ENCODE peak calls at places on chromosome 9, in nine cellular contexts. One of them, this sample, is unnamed.

GRCh38 chr9:82020341-82020740 is 31.8 kb downstream of the SPATA31D1 start:
- DNase-seq in thyroid gland: no peak
- DNase-seq in esophagus muscularis mucosa: no peak
- DNase-seq in body of pancreas: no peak
- DNase-seq in right lobe of liver: no peak
- DNase-seq in upper lobe of right lung: no peak
- DNase-seq in A549: no peak
- DNase-seq in activated B cell treated with CpG ODN at 0.5 μM for 24 hours: no peak
- DNase-seq in left ventricle myocardium inferior: no peak
- DNase-seq in this sample: no peak

GRCh38 chr9:32427111-32427873 is 42.8 kb downstream of the ACO1 start:
- DNase-seq in A549: no peak
- DNase-seq in body of pancreas: peak; percentile 79
- DNase-seq in left ventricle myocardium inferior: no peak
- DNase-seq in thyroid gland: no peak
- DNase-seq in upper lobe of right lung: no peak
- DNase-seq in esophagus muscularis mucosa: no peak
- DNase-seq in activated B cell treated with CpG ODN at 0.5 μM for 24 hours: no peak
- DNase-seq in right lobe of liver: peak; percentile 37
- DNase-seq in this sample: no peak

GRCh38 chr9:71678999-71679398 is 89.3 kb downstream of the CEMIP2 start:
- DNase-seq in A549: no peak
- DNase-seq in esophagus muscularis mucosa: no peak
- DNase-seq in body of pancreas: no peak
- DNase-seq in upper lobe of right lung: no peak
- DNase-seq in left ventricle myocardium inferior: no peak
- DNase-seq in right lobe of liver: no peak
- DNase-seq in activated B cell treated with CpG ODN at 0.5 μM for 24 hours: no peak
- DNase-seq in thyroid gland: no peak
- DNase-seq in this sample: no peak

GRCh38 chr9:134283692-134284265 is 42.5 kb upstream of the RXRA start:
- DNase-seq in body of pancreas: no peak
- DNase-seq in activated B cell treated with CpG ODN at 0.5 μM for 24 hours: no peak
- DNase-seq in upper lobe of right lung: no peak
- DNase-seq in esophagus muscularis mucosa: no peak
- DNase-seq in A549: no peak
- DNase-seq in left ventricle myocardium inferior: no peak
- DNase-seq in right lobe of liver: no peak
- DNase-seq in thyroid gland: no peak
- DNase-seq in this sample: no peak

GRCh38 chr9:94796687-94797086 is 70.2 kb downstream of the AOPEP start:
- DNase-seq in upper lobe of right lung: no peak
- DNase-seq in A549: no peak
- DNase-seq in left ventricle myocardium inferior: no peak
- DNase-seq in activated B cell treated with CpG ODN at 0.5 μM for 24 hours: no peak
- DNase-seq in body of pancreas: no peak
- DNase-seq in esophagus muscularis mucosa: no peak
- DNase-seq in thyroid gland: no peak
- DNase-seq in right lobe of liver: no peak
- DNase-seq in this sample: no peak

GRCh38 chr9:19372576-19372975 is 7.5 kb downstream of the RPS6 start:
- DNase-seq in right lobe of liver: no peak
- DNase-seq in activated B cell treated with CpG ODN at 0.5 μM for 24 hours: no peak
- DNase-seq in body of pancreas: no peak
- DNase-seq in upper lobe of right lung: no peak
- DNase-seq in A549: no peak
- DNase-seq in left ventricle myocardium inferior: no peak
- DNase-seq in thyroid gland: no peak
- DNase-seq in esophagus muscularis mucosa: no peak
- DNase-seq in this sample: no peak

GRCh38 chr9:89649045-89649691 is 44.4 kb downstream of the GADD45G start:
- DNase-seq in A549: no peak
- DNase-seq in upper lobe of right lung: no peak
- DNase-seq in esophagus muscularis mucosa: no peak
- DNase-seq in right lobe of liver: peak; percentile 76
- DNase-seq in body of pancreas: no peak
- DNase-seq in activated B cell treated with CpG ODN at 0.5 μM for 24 hours: no peak
- DNase-seq in left ventricle myocardium inferior: no peak
- DNase-seq in thyroid gland: no peak
- DNase-seq in this sample: no peak

GRCh38 chr9:95966303-95966702 is 90.8 kb downstream of the ERCC6L2 start:
- DNase-seq in A549: no peak
- DNase-seq in left ventricle myocardium inferior: no peak
- DNase-seq in esophagus muscularis mucosa: no peak
- DNase-seq in right lobe of liver: no peak
- DNase-seq in upper lobe of right lung: no peak
- DNase-seq in activated B cell treated with CpG ODN at 0.5 μM for 24 hours: no peak
- DNase-seq in thyroid gland: no peak
- DNase-seq in body of pancreas: no peak
- DNase-seq in this sample: no peak

GRCh38 chr9:96417610-96418073 is 528 bp downstream of the ZNF367 start:
- DNase-seq in activated B cell treated with CpG ODN at 0.5 μM for 24 hours: no peak
- DNase-seq in right lobe of liver: peak; percentile 55
- DNase-seq in body of pancreas: peak; percentile 18
- DNase-seq in thyroid gland: peak; percentile 16
- DNase-seq in upper lobe of right lung: peak; percentile 74
- DNase-seq in A549: no peak
- DNase-seq in esophagus muscularis mucosa: no peak
- DNase-seq in left ventricle myocardium inferior: peak; percentile 43
- DNase-seq in this sample: no peak

GRCh38 chr9:135950135-135950682 is 11.0 kb downstream of the UBAC1 start:
- DNase-seq in A549: no peak
- DNase-seq in activated B cell treated with CpG ODN at 0.5 μM for 24 hours: no peak
- DNase-seq in body of pancreas: no peak
- DNase-seq in thyroid gland: no peak
- DNase-seq in upper lobe of right lung: no peak
- DNase-seq in right lobe of liver: no peak
- DNase-seq in esophagus muscularis mucosa: no peak
- DNase-seq in left ventricle myocardium inferior: no peak
- DNase-seq in this sample: no peak

GRCh38 chr9:69579032-69579748 is 93.0 kb downstream of the APBA1 start:
- DNase-seq in esophagus muscularis mucosa: no peak
- DNase-seq in right lobe of liver: no peak
- DNase-seq in thyroid gland: no peak
- DNase-seq in body of pancreas: no peak
- DNase-seq in left ventricle myocardium inferior: no peak
- DNase-seq in activated B cell treated with CpG ODN at 0.5 μM for 24 hours: no peak
- DNase-seq in A549: no peak
- DNase-seq in upper lobe of right lung: no peak
- DNase-seq in this sample: no peak

GRCh38 chr9:80382523-80382922 is 810.8 kb downstream of the TLE4 start:
- DNase-seq in right lobe of liver: no peak
- DNase-seq in upper lobe of right lung: no peak
- DNase-seq in activated B cell treated with CpG ODN at 0.5 μM for 24 hours: no peak
- DNase-seq in body of pancreas: no peak
- DNase-seq in thyroid gland: no peak
- DNase-seq in esophagus muscularis mucosa: no peak
- DNase-seq in left ventricle myocardium inferior: no peak
- DNase-seq in A549: no peak
- DNase-seq in this sample: no peak

GRCh38 chr9:68895741-68896478 is 118.0 kb downstream of the PRKACG start:
- DNase-seq in A549: no peak
- DNase-seq in right lobe of liver: no peak
- DNase-seq in upper lobe of right lung: no peak
- DNase-seq in body of pancreas: no peak
- DNase-seq in activated B cell treated with CpG ODN at 0.5 μM for 24 hours: no peak
- DNase-seq in esophagus muscularis mucosa: no peak
- DNase-seq in thyroid gland: no peak
- DNase-seq in left ventricle myocardium inferior: no peak
- DNase-seq in this sample: no peak

GRCh38 chr9:15697459-15697858 is 144.6 kb downstream of the CCDC171 start:
- DNase-seq in A549: peak; percentile 11
- DNase-seq in activated B cell treated with CpG ODN at 0.5 μM for 24 hours: no peak
- DNase-seq in upper lobe of right lung: no peak
- DNase-seq in left ventricle myocardium inferior: no peak
- DNase-seq in thyroid gland: no peak
- DNase-seq in right lobe of liver: no peak
- DNase-seq in body of pancreas: no peak
- DNase-seq in esophagus muscularis mucosa: no peak
- DNase-seq in this sample: no peak

GRCh38 chr9:131811405-131811804 is 71.5 kb upstream of the RAPGEF1 start:
- DNase-seq in left ventricle myocardium inferior: no peak
- DNase-seq in A549: no peak
- DNase-seq in activated B cell treated with CpG ODN at 0.5 μM for 24 hours: no peak
- DNase-seq in thyroid gland: no peak
- DNase-seq in right lobe of liver: no peak
- DNase-seq in body of pancreas: no peak
- DNase-seq in esophagus muscularis mucosa: no peak
- DNase-seq in upper lobe of right lung: no peak
- DNase-seq in this sample: no peak

GRCh38 chr9:131813116-131813515 is 73.2 kb upstream of the RAPGEF1 start:
- DNase-seq in left ventricle myocardium inferior: no peak
- DNase-seq in esophagus muscularis mucosa: no peak
- DNase-seq in thyroid gland: no peak
- DNase-seq in right lobe of liver: no peak
- DNase-seq in upper lobe of right lung: no peak
- DNase-seq in A549: no peak
- DNase-seq in body of pancreas: no peak
- DNase-seq in activated B cell treated with CpG ODN at 0.5 μM for 24 hours: no peak
- DNase-seq in this sample: no peak

GRCh38 chr9:131809941-131810344 is 70.1 kb upstream of the RAPGEF1 start:
- DNase-seq in activated B cell treated with CpG ODN at 0.5 μM for 24 hours: no peak
- DNase-seq in left ventricle myocardium inferior: no peak
- DNase-seq in A549: no peak
- DNase-seq in esophagus muscularis mucosa: no peak
- DNase-seq in thyroid gland: peak; percentile 59
- DNase-seq in upper lobe of right lung: no peak
- DNase-seq in body of pancreas: no peak
- DNase-seq in right lobe of liver: no peak
- DNase-seq in this sample: no peak

GRCh38 chr9:131812116-131812790 is 72.4 kb upstream of the RAPGEF1 start:
- DNase-seq in thyroid gland: no peak
- DNase-seq in esophagus muscularis mucosa: no peak
- DNase-seq in upper lobe of right lung: no peak
- DNase-seq in right lobe of liver: no peak
- DNase-seq in activated B cell treated with CpG ODN at 0.5 μM for 24 hours: no peak
- DNase-seq in body of pancreas: no peak
- DNase-seq in A549: no peak
- DNase-seq in left ventricle myocardium inferior: no peak
- DNase-seq in this sample: no peak

GRCh38 chr9:131810351-131811170 is 70.7 kb upstream of the RAPGEF1 start:
- DNase-seq in left ventricle myocardium inferior: no peak
- DNase-seq in thyroid gland: no peak
- DNase-seq in esophagus muscularis mucosa: no peak
- DNase-seq in activated B cell treated with CpG ODN at 0.5 μM for 24 hours: no peak
- DNase-seq in right lobe of liver: no peak
- DNase-seq in body of pancreas: no peak
- DNase-seq in A549: no peak
- DNase-seq in upper lobe of right lung: no peak
- DNase-seq in this sample: no peak
- TF ChIP-seq CTCF in left ventricle myocardium inferior: no peak
- TF ChIP-seq CTCF in thyroid gland: no peak
- TF ChIP-seq CTCF in esophagus muscularis mucosa: no peak
- TF ChIP-seq CTCF in activated B cell treated with CpG ODN at 0.5 μM for 24 hours: no peak
- TF ChIP-seq CTCF in right lobe of liver: no peak
- TF ChIP-seq CTCF in body of pancreas: no peak
- TF ChIP-seq CTCF in A549: no peak
- TF ChIP-seq CTCF in upper lobe of right lung: no peak
- TF ChIP-seq CTCF in this sample: no peak

GRCh38 chr9:114606597-114607207 is 4.4 kb upstream of the TMEM268 start:
- DNase-seq in activated B cell treated with CpG ODN at 0.5 μM for 24 hours: no peak
- DNase-seq in upper lobe of right lung: no peak
- DNase-seq in body of pancreas: peak; percentile 75
- DNase-seq in right lobe of liver: peak; percentile 84
- DNase-seq in thyroid gland: peak; percentile 51
- DNase-seq in A549: no peak
- DNase-seq in esophagus muscularis mucosa: no peak
- DNase-seq in left ventricle myocardium inferior: no peak
- DNase-seq in this sample: no peak

GRCh38 chr9:114604974-114605373 is 6.1 kb upstream of the TMEM268 start:
- DNase-seq in right lobe of liver: no peak
- DNase-seq in body of pancreas: no peak
- DNase-seq in thyroid gland: no peak
- DNase-seq in upper lobe of right lung: no peak
- DNase-seq in esophagus muscularis mucosa: no peak
- DNase-seq in activated B cell treated with CpG ODN at 0.5 μM for 24 hours: no peak
- DNase-seq in A549: no peak
- DNase-seq in left ventricle myocardium inferior: no peak
- DNase-seq in this sample: no peak

GRCh38 chr9:114607671-114608524 is 3.2 kb upstream of the TMEM268 start:
- DNase-seq in activated B cell treated with CpG ODN at 0.5 μM for 24 hours: no peak
- DNase-seq in esophagus muscularis mucosa: no peak
- DNase-seq in upper lobe of right lung: no peak
- DNase-seq in right lobe of liver: no peak
- DNase-seq in thyroid gland: no peak
- DNase-seq in left ventricle myocardium inferior: no peak
- DNase-seq in body of pancreas: no peak
- DNase-seq in A549: no peak
- DNase-seq in this sample: no peak

GRCh38 chr9:114608525-114608796 is 2.6 kb upstream of the TMEM268 start:
- DNase-seq in upper lobe of right lung: no peak
- DNase-seq in thyroid gland: no peak
- DNase-seq in body of pancreas: no peak
- DNase-seq in activated B cell treated with CpG ODN at 0.5 μM for 24 hours: no peak
- DNase-seq in right lobe of liver: no peak
- DNase-seq in left ventricle myocardium inferior: no peak
- DNase-seq in A549: no peak
- DNase-seq in esophagus muscularis mucosa: no peak
- DNase-seq in this sample: no peak

DNA sequence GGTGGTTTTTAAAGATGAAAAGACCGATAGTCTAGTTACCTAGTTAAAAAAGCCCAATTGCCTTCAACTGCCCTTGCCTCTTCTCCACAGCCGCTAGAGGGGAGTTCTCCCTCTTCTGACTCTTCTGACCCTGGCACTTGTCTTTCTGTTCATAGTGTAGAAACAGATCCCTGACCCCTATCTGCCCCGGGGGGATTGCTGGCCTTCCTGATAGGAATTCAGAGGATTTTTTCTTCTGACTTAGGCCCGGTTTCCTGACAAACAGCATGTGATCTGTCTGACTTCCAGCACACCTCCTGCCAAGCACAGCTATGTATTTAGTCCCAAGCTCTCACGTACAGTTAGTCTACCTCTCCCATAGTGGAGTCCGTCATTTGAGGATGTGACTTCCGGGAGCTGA is 5.0 kb upstream of the TMEM268 start:
- DNase-seq in A549: no peak
- DNase-seq in activated B cell treated with CpG ODN at 0.5 μM for 24 hours: no peak
- DNase-seq in right lobe of liver: peak; percentile 35
- DNase-seq in thyroid gland: no peak
- DNase-seq in upper lobe of right lung: no peak
- DNase-seq in body of pancreas: no peak
- DNase-seq in esophagus muscularis mucosa: no peak
- DNase-seq in left ventricle myocardium inferior: no peak
- DNase-seq in this sample: no peak
- TF ChIP-seq CTCF in A549: no peak
- TF ChIP-seq CTCF in activated B cell treated with CpG ODN at 0.5 μM for 24 hours: no peak
- TF ChIP-seq CTCF in right lobe of liver: no peak
- TF ChIP-seq CTCF in thyroid gland: no peak
- TF ChIP-seq CTCF in upper lobe of right lung: no peak
- TF ChIP-seq CTCF in body of pancreas: no peak
- TF ChIP-seq CTCF in esophagus muscularis mucosa: no peak
- TF ChIP-seq CTCF in left ventricle myocardium inferior: no peak
- TF ChIP-seq CTCF in this sample: no peak

GRCh38 chr9:126514037-126514821 is 99.5 kb upstream of the LMX1B start:
- DNase-seq in left ventricle myocardium inferior: peak; percentile 76
- DNase-seq in A549: peak; percentile 67
- DNase-seq in activated B cell treated with CpG ODN at 0.5 μM for 24 hours: peak; percentile 79
- DNase-seq in body of pancreas: peak; percentile 56
- DNase-seq in thyroid gland: peak; percentile 43
- DNase-seq in right lobe of liver: peak; percentile 65
- DNase-seq in esophagus muscularis mucosa: no peak
- DNase-seq in upper lobe of right lung: peak; percentile 85
- DNase-seq in this sample: no peak
- TF ChIP-seq CTCF in left ventricle myocardium inferior: peak; percentile 69
- TF ChIP-seq CTCF in A549: peak; percentile 77
- TF ChIP-seq CTCF in activated B cell treated with CpG ODN at 0.5 μM for 24 hours: no peak
- TF ChIP-seq CTCF in body of pancreas: peak; percentile 14
- TF ChIP-seq CTCF in thyroid gland: peak; percentile 37
- TF ChIP-seq CTCF in right lobe of liver: peak; percentile 62
- TF ChIP-seq CTCF in esophagus muscularis mucosa: peak; percentile 40
- TF ChIP-seq CTCF in upper lobe of right lung: peak; percentile 48
- TF ChIP-seq CTCF in this sample: peak; percentile 81

GRCh38 chr9:118330191-118330986 is 626.2 kb downstream of the TLR4 start:
- DNase-seq in A549: no peak
- DNase-seq in body of pancreas: no peak
- DNase-seq in esophagus muscularis mucosa: no peak
- DNase-seq in left ventricle myocardium inferior: no peak
- DNase-seq in right lobe of liver: no peak
- DNase-seq in thyroid gland: no peak
- DNase-seq in activated B cell treated with CpG ODN at 0.5 μM for 24 hours: no peak
- DNase-seq in upper lobe of right lung: no peak
- DNase-seq in this sample: no peak
- TF ChIP-seq CTCF in A549: no peak
- TF ChIP-seq CTCF in body of pancreas: no peak
- TF ChIP-seq CTCF in esophagus muscularis mucosa: no peak
- TF ChIP-seq CTCF in left ventricle myocardium inferior: no peak
- TF ChIP-seq CTCF in right lobe of liver: no peak
- TF ChIP-seq CTCF in thyroid gland: no peak
- TF ChIP-seq CTCF in activated B cell treated with CpG ODN at 0.5 μM for 24 hours: no peak
- TF ChIP-seq CTCF in upper lobe of right lung: no peak
- TF ChIP-seq CTCF in this sample: no peak